ENCODE peak calls at places on chromosomes 16 and 17, in seven cellular contexts. G is HCT116, H is SK-N-SH, R is K562, X is HepG2, A is GM12878, J is H1. T is an unnamed sample.

GRCh38 chr16:10834130-10834529 is 15.5 kb upstream of the TVP23A start:
- DNase-seq in G (no peak), H (no peak), R (no peak), X (no peak), A (no peak), J (no peak), T (no peak)

GRCh38 chr16:24741862-24742261 is 12.4 kb downstream of the TNRC6A start:
- DNase-seq in G (no peak), H (no peak), R (no peak), X (no peak), A (no peak), J (no peak), T (no peak)

GRCh38 chr16:1367486-1368174 is 15.9 kb downstream of the GNPTG start:
- DNase-seq in G (no peak), H (no peak), R (no peak), X (no peak), A (no peak), J (no peak), T (peak)

GRCh38 chr16:53465606-53466290 is 31.5 kb downstream of the RBL2 start:
- DNase-seq in G (peak), H (no peak), R (no peak), X (no peak), A (no peak), J (no peak), T (no peak)

GRCh38 chr17:29043539-29044165 is 711 bp downstream of the PIPOX start:
- DNase-seq in G (no peak), H (no peak), R (no peak), X (no peak), A (no peak), J (no peak), T (no peak)

GRCh38 chr16:73420244-73421040 is 372.5 kb upstream of the ZFHX3 start:
- DNase-seq in G (no peak), H (no peak), R (no peak), X (no peak), A (no peak), J (no peak), T (no peak)

GRCh38 chr17:40129498-40129897 is 7.7 kb downstream of the MSL1 start:
- DNase-seq in G (no peak), H (no peak), R (no peak), X (no peak), A (no peak), J (no peak), T (no peak)

GRCh38 chr17:29215717-29216116 is 30.9 kb upstream of the CRYBA1 start:
- DNase-seq in G (no peak), H (no peak), R (no peak), X (no peak), A (no peak), J (no peak), T (no peak)

GRCh38 chr17:4833178-4833940 is at the start of gene MINK1:
- DNase-seq in G (peak), H (peak), R (peak), X (peak), A (peak), J (peak), T (peak)

GRCh38 chr17:60107526-60108257 is 29.0 kb upstream of the HEATR6 start:
- DNase-seq in G (no peak), H (no peak), R (no peak), X (no peak), A (no peak), J (no peak), T (peak)

GRCh38 chr17:39661044-39661406 is 4.1 kb upstream of the TCAP start:
- DNase-seq in G (no peak), H (no peak), R (no peak), X (no peak), A (no peak), J (no peak), T (no peak)

GRCh38 chr16:30834130-30834740 is 47.2 kb upstream of the ZNF629 start:
- DNase-seq in G (no peak), H (no peak), R (no peak), X (no peak), A (no peak), J (no peak), T (no peak)

GRCh38 chr16:67283039-67283825 is 3.9 kb downstream of the PLEKHG4 start:
- DNase-seq in G (no peak), H (no peak), R (no peak), X (no peak), A (no peak), J (no peak), T (peak)

GRCh38 chr16:5412721-5413120 is 315.1 kb upstream of the EEF2KMT start:
- DNase-seq in G (no peak), H (peak), R (no peak), X (no peak), A (no peak), J (no peak), T (no peak)

GRCh38 chr16:1198194-1198593 is 26.9 kb downstream of the TPSG1 start:
- DNase-seq in G (no peak), H (no peak), R (no peak), X (no peak), A (no peak), J (no peak), T (no peak)

GRCh38 chr17:36736201-36737156 is 135.1 kb downstream of the MRM1 start:
- DNase-seq in G (no peak), H (no peak), R (no peak), X (no peak), A (no peak), J (no peak), T (no peak)

GRCh38 chr16:10949424-10949970 is 5.1 kb downstream of the CLEC16A start:
- DNase-seq in G (no peak), H (no peak), R (no peak), X (no peak), A (peak), J (peak), T (no peak)

GRCh38 chr17:40810505-40810904 is 10.7 kb upstream of the KRT28 start:
- DNase-seq in G (no peak), H (no peak), R (no peak), X (peak), A (no peak), J (no peak), T (peak)

GRCh38 chr17:35786941-35787432 is 8.5 kb downstream of the MMP28 start:
- DNase-seq in G (no peak), H (peak), R (no peak), X (no peak), A (no peak), J (no peak), T (peak)

GRCh38 chr17:73786286-73786743 is 142.1 kb upstream of the SDK2 start:
- DNase-seq in G (no peak), H (no peak), R (no peak), X (no peak), A (no peak), J (no peak), T (no peak)

GRCh38 chr17:43219001-43219400 is 7.3 kb downstream of the TMEM106A start:
- DNase-seq in G (no peak), H (no peak), R (no peak), X (no peak), A (no peak), J (no peak), T (no peak)

GRCh38 chr17:45310380-45311324 is 6.2 kb downstream of the MAP3K14 start:
- DNase-seq in G (no peak), H (no peak), R (no peak), X (no peak), A (no peak), J (no peak), T (no peak)

GRCh38 chr16:27230562-27230991 is 27.3 kb downstream of the KDM8 start:
- DNase-seq in G (no peak), H (no peak), R (no peak), X (no peak), A (no peak), J (no peak), T (no peak)

GRCh38 chr16:11039726-11040125 is 95.4 kb downstream of the CLEC16A start:
- DNase-seq in G (no peak), H (no peak), R (no peak), X (no peak), A (no peak), J (no peak), T (no peak)

GRCh38 chr16:31537362-31537921 is 9.7 kb downstream of the AHSP start:
- DNase-seq in G (no peak), H (peak), R (no peak), X (no peak), A (no peak), J (peak), T (no peak)

GRCh38 chr17:30920282-30920681 is 1.5 kb upstream of the ADAP2 start:
- DNase-seq in G (no peak), H (peak), R (no peak), X (peak), A (no peak), J (peak), T (no peak)

GRCh38 chr16:24610421-24610765 is 71.0 kb downstream of the RBBP6 start:
- DNase-seq in G (no peak), H (no peak), R (no peak), X (no peak), A (no peak), J (no peak), T (peak)

GRCh38 chr16:212999-213398 is 16.2 kb downstream of the LUC7L start:
- DNase-seq in G (no peak), H (no peak), R (no peak), X (no peak), A (no peak), J (no peak), T (no peak)

GRCh38 chr17:37043201-37043600 is 94.4 kb downstream of the AATF start:
- DNase-seq in G (no peak), H (no peak), R (no peak), X (peak), A (no peak), J (no peak), T (no peak)

GRCh38 chr17:49506282-49506681 is 11.2 kb downstream of the NGFR start:
- DNase-seq in G (no peak), H (no peak), R (no peak), X (no peak), A (no peak), J (no peak), T (no peak)

GRCh38 chr17:49510059-49510719 is 15.1 kb downstream of the NGFR start:
- DNase-seq in G (no peak), H (no peak), R (no peak), X (no peak), A (no peak), J (no peak), T (no peak)

GRCh38 chr17:49509588-49509917 is 14.5 kb downstream of the NGFR start:
- DNase-seq in G (no peak), H (peak), R (no peak), X (no peak), A (no peak), J (no peak), T (no peak)

GRCh38 chr17:49508891-49509587 is 13.9 kb downstream of the NGFR start:
- DNase-seq in G (no peak), H (peak), R (no peak), X (no peak), A (no peak), J (no peak), T (no peak)

GRCh38 chr17:49508061-49508865 is 13.2 kb downstream of the NGFR start:
- DNase-seq in G (peak), H (peak), R (no peak), X (peak), A (no peak), J (peak), T (peak)
- TF ChIP-seq JUND in G (no peak), H (no peak), R (no peak), X (peak), A (no peak), J (peak), T (no peak)

DNA sequence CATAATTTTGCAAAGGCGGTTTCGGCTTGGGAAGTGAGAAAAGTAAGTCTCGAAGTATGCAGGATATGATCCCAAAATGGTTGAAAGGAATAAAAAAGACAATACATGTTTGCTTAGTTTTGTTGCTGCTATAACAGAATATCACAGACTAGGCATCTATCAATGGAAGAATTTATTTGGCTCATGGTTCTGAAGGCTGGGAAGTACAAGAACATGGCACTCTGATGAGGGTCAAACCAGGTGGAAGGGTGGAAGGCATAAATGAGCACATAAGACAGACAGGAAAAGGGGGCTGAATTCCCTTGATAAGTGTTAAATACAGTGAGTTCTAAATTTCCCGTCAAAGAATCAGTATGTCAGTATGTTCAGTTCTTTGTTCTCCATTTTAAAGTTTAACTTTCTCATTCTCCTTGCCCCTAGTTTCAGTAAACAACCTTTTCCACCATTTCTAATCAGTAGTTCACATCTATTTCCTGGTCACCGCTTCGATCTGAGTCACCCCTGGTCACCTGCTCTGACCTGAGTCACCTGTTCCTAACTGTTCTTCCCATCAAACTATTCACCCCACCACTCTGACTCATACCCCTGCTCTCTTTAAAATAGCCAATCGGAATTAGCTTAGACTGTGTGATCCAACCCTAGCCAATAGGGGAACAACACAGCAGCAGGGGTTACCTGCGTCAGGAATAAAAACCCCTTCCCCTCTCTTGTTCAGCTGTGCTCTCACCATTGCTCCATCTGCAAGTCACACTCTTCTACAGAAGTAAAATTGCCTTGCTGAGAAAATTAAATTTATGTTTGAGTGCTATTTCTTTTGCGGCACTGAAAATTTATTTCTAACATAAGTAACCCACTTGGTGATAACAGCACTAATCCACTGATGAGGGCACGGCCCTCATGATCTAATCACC is 240.8 kb downstream of the STX8 start:
- DNase-seq in G (peak), H (no peak), R (no peak), X (no peak), A (no peak), J (no peak), T (no peak)
- TF ChIP-seq JUND in G (no peak), H (no peak), R (no peak), X (no peak), A (no peak), J (no peak), T (no peak)

DNA sequence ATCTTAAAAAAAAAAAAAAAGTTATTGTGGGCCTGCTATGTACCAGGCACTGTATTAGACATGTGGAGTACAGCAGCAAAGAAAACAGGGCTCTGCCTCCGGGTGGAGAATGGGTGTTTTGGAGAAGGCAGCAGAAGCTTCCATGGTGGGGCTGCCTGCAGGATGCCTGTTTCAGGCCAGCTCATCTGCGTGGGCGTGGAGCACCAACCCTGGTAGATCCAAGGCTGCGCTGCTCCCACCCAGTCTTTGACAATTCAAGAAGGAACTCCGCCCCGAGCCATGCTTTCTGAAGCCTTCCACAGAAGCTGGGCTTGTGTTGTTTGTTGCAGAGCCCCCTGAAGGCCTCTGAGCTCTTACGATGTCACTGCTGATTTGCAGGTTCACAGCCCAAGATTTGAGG is 23.2 kb upstream of the CACNG1 start:
- DNase-seq in G (no peak), H (no peak), R (peak), X (no peak), A (no peak), J (no peak), T (no peak)
- TF ChIP-seq JUND in G (no peak), H (no peak), R (no peak), X (no peak), A (no peak), J (no peak), T (no peak)

GRCh38 chr16:68357923-68358322 is 47.1 kb downstream of the PRMT7 start:
- DNase-seq in G (no peak), H (peak), R (no peak), X (no peak), A (no peak), J (no peak), T (no peak)

GRCh38 chr16:68360971-68361370 is 50.2 kb downstream of the PRMT7 start:
- DNase-seq in G (no peak), H (no peak), R (no peak), X (no peak), A (no peak), J (no peak), T (no peak)

GRCh38 chr16:68358951-68359350 is 48.1 kb downstream of the PRMT7 start:
- DNase-seq in G (no peak), H (no peak), R (no peak), X (no peak), A (no peak), J (no peak), T (no peak)

GRCh38 chr16:68360547-68360946 is 49.7 kb downstream of the PRMT7 start:
- DNase-seq in G (no peak), H (no peak), R (no peak), X (no peak), A (no peak), J (no peak), T (no peak)

GRCh38 chr16:68359398-68360191 is 48.8 kb downstream of the PRMT7 start:
- DNase-seq in G (no peak), H (peak), R (no peak), X (no peak), A (no peak), J (no peak), T (no peak)
- TF ChIP-seq JUND in G (no peak), H (no peak), R (no peak), X (no peak), A (no peak), J (no peak), T (no peak)

GRCh38 chr17:7886227-7887037 is 2.2 kb upstream of the CHD3 start:
- DNase-seq in G (no peak), H (peak), R (no peak), X (no peak), A (no peak), J (no peak), T (peak)

GRCh38 chr17:7887482-7888183 is 956 bp upstream of the CHD3 start:
- DNase-seq in G (peak), H (peak), R (peak), X (peak), A (peak), J (no peak), T (peak)

GRCh38 chr17:7888184-7888920 is at the start of gene CHD3:
- DNase-seq in G (no peak), H (no peak), R (no peak), X (no peak), A (no peak), J (no peak), T (peak)

GRCh38 chr17:7887038-7887481 is 1.5 kb upstream of the CHD3 start:
- DNase-seq in G (no peak), H (no peak), R (no peak), X (no peak), A (no peak), J (no peak), T (no peak)

GRCh38 chr17:7889166-7889584 is 586 bp downstream of the CHD3 start:
- DNase-seq in G (peak), H (peak), R (no peak), X (peak), A (no peak), J (no peak), T (peak)
- TF ChIP-seq JUND in G (no peak), H (peak), R (no peak), X (no peak), A (no peak), J (no peak), T (no peak)

GRCh38 chr17:1481736-1482135 is 10.8 kb downstream of the MYO1C start:
- DNase-seq in G (no peak), H (no peak), R (no peak), X (no peak), A (no peak), J (no peak), T (no peak)

GRCh38 chr17:1484586-1485310 is 7.7 kb downstream of the MYO1C start:
- DNase-seq in G (peak), H (peak), R (peak), X (peak), A (peak), J (no peak), T (peak)

GRCh38 chr17:1484060-1484535 is 8.4 kb downstream of the MYO1C start:
- DNase-seq in G (no peak), H (no peak), R (no peak), X (no peak), A (no peak), J (no peak), T (no peak)

GRCh38 chr17:1480747-1481465 is 11.6 kb downstream of the MYO1C start:
- DNase-seq in G (no peak), H (no peak), R (no peak), X (no peak), A (no peak), J (no peak), T (no peak)

DNA sequence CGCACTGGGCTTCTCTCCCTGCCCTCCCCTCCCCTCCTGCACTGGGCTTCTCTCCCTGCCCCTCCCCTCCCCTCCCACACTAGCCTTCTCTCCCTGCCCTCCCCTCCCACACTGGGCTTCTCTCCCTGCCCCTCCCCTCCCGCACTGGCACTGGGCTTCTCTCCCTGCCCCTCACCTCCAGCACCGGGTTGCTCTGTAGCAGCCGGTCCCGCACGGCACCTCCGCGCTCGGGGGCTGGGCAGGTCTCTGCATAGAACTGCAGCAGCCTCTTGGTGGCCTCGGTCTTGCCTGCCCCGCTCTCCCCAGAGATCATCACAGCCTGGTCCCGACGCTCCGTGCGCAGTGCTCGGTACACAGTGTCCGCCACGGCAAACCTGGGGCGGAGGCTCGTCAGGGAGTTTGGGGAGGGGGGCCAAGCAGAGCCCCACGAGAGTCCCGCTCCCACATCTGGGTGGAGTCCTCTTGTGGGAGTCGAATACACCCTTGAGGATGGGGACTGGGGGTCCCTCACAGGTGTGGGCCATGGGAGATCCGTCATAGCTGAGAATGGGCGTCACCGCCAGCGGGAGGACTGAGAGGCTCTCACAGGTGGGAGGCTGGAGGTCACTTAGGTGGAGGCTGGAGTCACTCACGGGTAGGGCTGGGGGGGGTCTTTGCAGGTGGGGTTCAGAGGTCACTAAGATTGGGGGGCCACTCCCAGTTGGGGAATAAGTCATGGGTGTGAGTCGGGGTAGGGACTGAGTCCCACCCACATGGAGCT is 9.6 kb downstream of the MYO1C start:
- DNase-seq in G (no peak), H (no peak), R (no peak), X (no peak), A (no peak), J (no peak), T (no peak)
- TF ChIP-seq JUND in G (no peak), H (no peak), R (no peak), X (no peak), A (no peak), J (no peak), T (no peak)

DNA sequence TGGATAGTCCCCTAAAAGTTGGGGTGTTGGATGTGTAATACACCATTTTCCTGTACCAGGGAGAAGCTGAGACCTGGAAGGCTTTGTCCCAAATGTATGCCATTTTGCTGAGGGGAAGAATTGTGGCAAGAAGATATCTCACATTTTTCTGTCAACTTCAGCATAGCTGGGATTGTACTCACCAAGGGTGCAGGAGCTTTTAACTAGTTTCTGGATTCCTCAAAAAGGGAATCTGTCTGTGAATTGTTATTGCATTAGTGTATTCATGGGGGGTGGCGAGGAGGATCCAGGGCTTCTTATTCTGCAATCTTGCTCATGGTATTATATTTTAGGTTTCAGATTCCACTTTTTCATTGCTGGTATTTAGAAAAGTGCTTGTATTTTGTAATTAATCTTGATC is 208.2 kb upstream of the MYOCD start:
- DNase-seq in G (no peak), H (no peak), R (no peak), X (no peak), A (no peak), J (no peak), T (no peak)
- TF ChIP-seq JUND in G (no peak), H (no peak), R (no peak), X (no peak), A (no peak), J (no peak), T (no peak)